ENCODE peak calls at places on chromosomes 13 and 19, in eight cellular contexts. One of them, this sample, is unnamed.

GRCh38 chr19:40270362-40271089 is 14.6 kb downstream of the AKT2 start:
- DNase-seq in mucosa of descending colon: no peak
- DNase-seq in BJ: no peak
- DNase-seq in nephron progenitor cell: no peak
- DNase-seq in neural crest cell: no peak
- DNase-seq in fibroblast of lung: no peak
- DNase-seq in psoas muscle: no peak
- DNase-seq in hepatocyte: no peak
- DNase-seq in this sample: no peak

GRCh38 chr19:41933693-41934426 is 5.6 kb upstream of the ERFL start:
- DNase-seq in mucosa of descending colon: no peak
- DNase-seq in BJ: no peak
- DNase-seq in nephron progenitor cell: no peak
- DNase-seq in neural crest cell: no peak
- DNase-seq in fibroblast of lung: no peak
- DNase-seq in psoas muscle: no peak
- DNase-seq in hepatocyte: no peak
- DNase-seq in this sample: no peak

GRCh38 chr19:54431255-54431838 is 16.1 kb downstream of the TTYH1 start:
- DNase-seq in mucosa of descending colon: no peak
- DNase-seq in BJ: no peak
- DNase-seq in nephron progenitor cell: no peak
- DNase-seq in neural crest cell: no peak
- DNase-seq in fibroblast of lung: peak
- DNase-seq in psoas muscle: no peak
- DNase-seq in hepatocyte: no peak
- DNase-seq in this sample: no peak

GRCh38 chr13:100517135-100517534 is 71.5 kb downstream of the GGACT start:
- DNase-seq in mucosa of descending colon: peak
- DNase-seq in BJ: no peak
- DNase-seq in nephron progenitor cell: no peak
- DNase-seq in neural crest cell: no peak
- DNase-seq in fibroblast of lung: no peak
- DNase-seq in psoas muscle: no peak
- DNase-seq in hepatocyte: peak
- DNase-seq in this sample: no peak

GRCh38 chr13:47008318-47008717 is 111.5 kb upstream of the HTR2A start:
- DNase-seq in mucosa of descending colon: no peak
- DNase-seq in BJ: no peak
- DNase-seq in nephron progenitor cell: no peak
- DNase-seq in neural crest cell: no peak
- DNase-seq in fibroblast of lung: no peak
- DNase-seq in psoas muscle: no peak
- DNase-seq in hepatocyte: no peak
- DNase-seq in this sample: no peak

GRCh38 chr19:30651691-30652090 is 279.5 kb downstream of the ZNF536 start:
- DNase-seq in mucosa of descending colon: no peak
- DNase-seq in BJ: no peak
- DNase-seq in nephron progenitor cell: no peak
- DNase-seq in neural crest cell: no peak
- DNase-seq in fibroblast of lung: no peak
- DNase-seq in psoas muscle: no peak
- DNase-seq in hepatocyte: no peak
- DNase-seq in this sample: no peak

GRCh38 chr19:54029930-54030490 is 33.7 kb downstream of the VSTM1 start:
- DNase-seq in mucosa of descending colon: peak
- DNase-seq in BJ: no peak
- DNase-seq in nephron progenitor cell: peak
- DNase-seq in neural crest cell: peak
- DNase-seq in fibroblast of lung: peak
- DNase-seq in psoas muscle: peak
- DNase-seq in hepatocyte: peak
- DNase-seq in this sample: peak

GRCh38 chr13:50129923-50130685 is 114.9 kb downstream of the KCNRG start:
- DNase-seq in mucosa of descending colon: peak
- DNase-seq in BJ: no peak
- DNase-seq in nephron progenitor cell: peak
- DNase-seq in neural crest cell: peak
- DNase-seq in fibroblast of lung: peak
- DNase-seq in psoas muscle: peak
- DNase-seq in hepatocyte: peak
- DNase-seq in this sample: no peak

GRCh38 chr19:3108775-3109174 is 14.6 kb downstream of the GNA11 start:
- DNase-seq in mucosa of descending colon: peak
- DNase-seq in BJ: no peak
- DNase-seq in nephron progenitor cell: peak
- DNase-seq in neural crest cell: peak
- DNase-seq in fibroblast of lung: peak
- DNase-seq in psoas muscle: peak
- DNase-seq in hepatocyte: peak
- DNase-seq in this sample: no peak

DNA sequence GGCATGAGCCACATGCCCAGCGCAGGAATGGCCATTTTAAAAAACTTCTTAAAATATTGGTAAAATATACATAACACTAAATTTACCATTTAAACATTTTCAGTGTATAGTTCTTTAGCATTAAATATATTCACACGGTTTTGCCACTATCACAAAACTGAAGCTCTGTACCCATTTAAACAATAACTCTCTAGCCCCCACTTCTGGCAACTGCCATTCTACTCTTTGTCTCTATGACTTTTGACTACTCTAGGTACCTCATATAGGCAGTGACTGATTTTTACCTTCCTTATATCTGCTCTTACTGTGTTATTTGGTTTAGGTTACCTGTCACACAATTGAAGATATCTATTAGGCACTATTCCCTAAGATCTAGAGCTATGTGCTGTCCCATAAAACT is 2.3 kb upstream of the KBTBD7 start:
- DNase-seq in mucosa of descending colon: peak
- DNase-seq in BJ: no peak
- DNase-seq in nephron progenitor cell: no peak
- DNase-seq in neural crest cell: no peak
- DNase-seq in fibroblast of lung: no peak
- DNase-seq in psoas muscle: no peak
- DNase-seq in hepatocyte: no peak
- DNase-seq in this sample: no peak
- TF ChIP-seq CTCF in mucosa of descending colon: no peak
- TF ChIP-seq CTCF in BJ: peak
- TF ChIP-seq CTCF in nephron progenitor cell: no peak
- TF ChIP-seq CTCF in neural crest cell: peak
- TF ChIP-seq CTCF in fibroblast of lung: no peak
- TF ChIP-seq CTCF in psoas muscle: no peak
- TF ChIP-seq CTCF in hepatocyte: no peak
- TF ChIP-seq CTCF in this sample: no peak

GRCh38 chr19:16441661-16442071 is 30.1 kb downstream of the EPS15L1 start:
- DNase-seq in mucosa of descending colon: peak
- DNase-seq in BJ: no peak
- DNase-seq in nephron progenitor cell: peak
- DNase-seq in neural crest cell: peak
- DNase-seq in fibroblast of lung: no peak
- DNase-seq in psoas muscle: no peak
- DNase-seq in hepatocyte: peak
- DNase-seq in this sample: no peak
- TF ChIP-seq CTCF in mucosa of descending colon: no peak
- TF ChIP-seq CTCF in BJ: peak
- TF ChIP-seq CTCF in nephron progenitor cell: peak
- TF ChIP-seq CTCF in neural crest cell: peak
- TF ChIP-seq CTCF in fibroblast of lung: peak
- TF ChIP-seq CTCF in psoas muscle: peak
- TF ChIP-seq CTCF in hepatocyte: peak
- TF ChIP-seq CTCF in this sample: peak

GRCh38 chr19:21362291-21362690 is 3.5 kb downstream of the ZNF738 start:
- DNase-seq in mucosa of descending colon: no peak
- DNase-seq in BJ: no peak
- DNase-seq in nephron progenitor cell: no peak
- DNase-seq in neural crest cell: no peak
- DNase-seq in fibroblast of lung: no peak
- DNase-seq in psoas muscle: no peak
- DNase-seq in hepatocyte: no peak
- DNase-seq in this sample: no peak
- TF ChIP-seq CTCF in mucosa of descending colon: no peak
- TF ChIP-seq CTCF in BJ: no peak
- TF ChIP-seq CTCF in nephron progenitor cell: no peak
- TF ChIP-seq CTCF in neural crest cell: no peak
- TF ChIP-seq CTCF in fibroblast of lung: no peak
- TF ChIP-seq CTCF in psoas muscle: no peak
- TF ChIP-seq CTCF in hepatocyte: no peak
- TF ChIP-seq CTCF in this sample: no peak

DNA sequence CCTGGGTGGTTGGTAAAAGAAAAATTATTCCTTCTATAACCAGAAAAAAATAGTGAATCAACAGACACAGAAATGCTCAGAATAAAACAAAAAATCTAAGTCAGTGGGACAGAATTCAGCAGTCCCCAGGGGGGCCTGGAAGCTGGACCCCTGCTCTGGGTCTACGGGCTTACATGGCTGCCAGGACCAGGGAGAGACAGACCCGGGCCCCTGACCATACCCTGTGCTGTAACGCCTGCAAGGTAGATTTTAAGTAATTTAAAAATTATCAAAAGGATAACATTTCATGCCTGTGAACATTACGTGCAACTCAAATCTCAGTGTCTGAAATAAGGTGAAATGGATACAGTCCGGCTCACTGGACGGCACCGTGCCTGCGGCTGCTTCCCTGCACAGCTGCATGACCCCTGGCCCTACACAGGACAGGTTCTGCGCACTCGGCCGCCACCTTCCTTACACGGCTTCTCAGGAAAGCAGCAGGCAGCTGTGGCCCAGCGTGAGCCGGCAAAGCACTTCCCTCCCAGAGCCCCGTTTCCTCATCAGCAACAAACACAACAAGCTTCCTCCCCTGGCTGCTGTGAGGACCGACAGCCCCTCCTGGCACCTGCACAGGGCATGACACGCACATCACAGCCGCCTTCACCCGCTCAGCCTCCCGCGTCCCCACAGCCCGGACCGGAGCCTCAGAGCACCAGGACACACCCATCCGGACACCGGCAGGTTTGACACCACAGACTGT is 22.2 kb downstream of the RASA3 start:
- DNase-seq in mucosa of descending colon: no peak
- DNase-seq in BJ: no peak
- DNase-seq in nephron progenitor cell: no peak
- DNase-seq in neural crest cell: no peak
- DNase-seq in fibroblast of lung: no peak
- DNase-seq in psoas muscle: peak
- DNase-seq in hepatocyte: no peak
- DNase-seq in this sample: no peak
- TF ChIP-seq CTCF in mucosa of descending colon: no peak
- TF ChIP-seq CTCF in BJ: peak
- TF ChIP-seq CTCF in nephron progenitor cell: no peak
- TF ChIP-seq CTCF in neural crest cell: no peak
- TF ChIP-seq CTCF in fibroblast of lung: no peak
- TF ChIP-seq CTCF in psoas muscle: no peak
- TF ChIP-seq CTCF in hepatocyte: no peak
- TF ChIP-seq CTCF in this sample: no peak

DNA sequence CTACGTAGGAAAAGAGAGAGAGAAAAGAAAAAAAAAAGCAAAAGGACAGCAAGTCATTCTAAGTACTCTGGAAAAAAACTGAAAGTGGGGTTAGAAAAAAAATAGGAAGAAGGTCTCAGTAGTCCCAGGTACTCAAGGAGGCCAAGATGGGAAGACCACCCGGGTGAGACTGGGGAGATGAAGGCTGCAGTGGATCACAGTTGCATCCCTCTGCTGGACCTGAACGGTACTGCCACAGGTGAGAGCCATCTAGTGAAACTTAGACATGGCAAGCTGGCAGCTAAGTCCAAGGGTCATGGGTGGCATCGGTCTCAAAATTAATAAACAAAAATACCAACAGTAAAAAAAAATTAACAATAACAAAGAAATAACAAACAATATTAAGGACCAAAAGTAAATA is 41.0 kb upstream of the ZNF91 start:
- DNase-seq in mucosa of descending colon: peak
- DNase-seq in BJ: no peak
- DNase-seq in nephron progenitor cell: peak
- DNase-seq in neural crest cell: no peak
- DNase-seq in fibroblast of lung: no peak
- DNase-seq in psoas muscle: no peak
- DNase-seq in hepatocyte: no peak
- DNase-seq in this sample: no peak
- TF ChIP-seq CTCF in mucosa of descending colon: no peak
- TF ChIP-seq CTCF in BJ: peak
- TF ChIP-seq CTCF in nephron progenitor cell: no peak
- TF ChIP-seq CTCF in neural crest cell: peak
- TF ChIP-seq CTCF in fibroblast of lung: no peak
- TF ChIP-seq CTCF in psoas muscle: no peak
- TF ChIP-seq CTCF in hepatocyte: no peak
- TF ChIP-seq CTCF in this sample: no peak

This sample was measured in AG09319.